ENCODE peak calls at places on chromosomes 12 and 14, in four cellular contexts. D is GM12878, Y is HepG2, F is K562. E is an unnamed sample.

GRCh38 chr14:32620303-32620702 is 291.2 kb downstream of the AKAP6 start:
- DNase-seq in D (no peak), Y (no peak), F (no peak), E (no peak)

GRCh38 chr12:15629761-15630160 is 159.4 kb downstream of the EPS8 start:
- DNase-seq in D (no peak), Y (no peak), F (no peak), E (no peak)

GRCh38 chr12:88658009-88658408 is 77.7 kb upstream of the KITLG start:
- DNase-seq in D (no peak), Y (no peak), F (no peak), E (no peak)

GRCh38 chr14:24481622-24482324 is 26.3 kb downstream of the CMA1 start:
- DNase-seq in D (peak), Y (peak), F (peak), E (peak)

GRCh38 chr14:67269338-67270060 is 28.3 kb downstream of the PALS1 start:
- DNase-seq in D (no peak), Y (no peak), F (no peak), E (peak)

GRCh38 chr12:84661732-84662326 is 250.8 kb downstream of the SLC6A15 start:
- DNase-seq in D (no peak), Y (no peak), F (no peak), E (no peak)

GRCh38 chr12:82430541-82431145 is 72.3 kb downstream of the METTL25 start:
- DNase-seq in D (no peak), Y (no peak), F (no peak), E (no peak)

GRCh38 chr12:56645201-56645716 is 525 bp downstream of the ATP5F1B start:
- DNase-seq in D (no peak), Y (no peak), F (no peak), E (peak)

GRCh38 chr12:124549629-124550028 is 17.8 kb downstream of the NCOR2 start:
- DNase-seq in D (no peak), Y (no peak), F (no peak), E (no peak)

GRCh38 chr14:81455344-81455743 is 55.2 kb upstream of the STON2 start:
- DNase-seq in D (no peak), Y (no peak), F (no peak), E (no peak)

GRCh38 chr12:25254271-25254880 is 3.6 kb upstream of the KRAS start:
- DNase-seq in D (no peak), Y (peak), F (no peak), E (no peak)

GRCh38 chr12:79426121-79426520 is 264.6 kb downstream of the PAWR start:
- DNase-seq in D (no peak), Y (no peak), F (no peak), E (no peak)

GRCh38 chr12:38268612-38269011 is 48.0 kb upstream of the ALG10B start:
- DNase-seq in D (no peak), Y (no peak), F (no peak), E (no peak)

GRCh38 chr12:104510873-104511243 is 54.1 kb downstream of the CHST11 start:
- DNase-seq in D (no peak), Y (no peak), F (no peak), E (no peak)

GRCh38 chr12:95412826-95413311 is 61.1 kb upstream of the METAP2 start:
- DNase-seq in D (no peak), Y (no peak), F (no peak), E (no peak)

GRCh38 chr12:3683670-3684069 is 69.2 kb downstream of the CRACR2A start:
- DNase-seq in D (no peak), Y (no peak), F (peak), E (no peak)

GRCh38 chr12:1234073-1234472 is 243.1 kb downstream of the ERC1 start:
- DNase-seq in D (no peak), Y (peak), F (no peak), E (no peak)

GRCh38 chr12:116381240-116381743 is 103.8 kb upstream of the MED13L start:
- DNase-seq in D (no peak), Y (no peak), F (no peak), E (no peak)

GRCh38 chr14:103284574-103285467 is 49.2 kb upstream of the EIF5 start:
- DNase-seq in D (no peak), Y (peak), F (no peak), E (no peak)

GRCh38 chr14:55877942-55878341 is 240.3 kb upstream of the PELI2 start:
- DNase-seq in D (no peak), Y (no peak), F (no peak), E (no peak)

GRCh38 chr12:5626146-5626545 is 194.2 kb downstream of the NTF3 start:
- DNase-seq in D (no peak), Y (no peak), F (no peak), E (no peak)

GRCh38 chr14:105493921-105494605 is 3.0 kb downstream of the TEDC1 start:
- DNase-seq in D (no peak), Y (no peak), F (no peak), E (no peak)

GRCh38 chr12:53123578-53124351 is 20.5 kb downstream of the SOAT2 start:
- DNase-seq in D (no peak), Y (no peak), F (no peak), E (no peak)

GRCh38 chr14:91383439-91383838 is 34.2 kb downstream of the CCDC88C start:
- DNase-seq in D (no peak), Y (no peak), F (no peak), E (no peak)

GRCh38 chr12:105164068-105164467 is 56.5 kb downstream of the WASHC4 start:
- DNase-seq in D (no peak), Y (no peak), F (peak), E (no peak)

GRCh38 chr14:76456200-76456599 is 80.3 kb downstream of the ESRRB start:
- DNase-seq in D (peak), Y (peak), F (peak), E (peak)

GRCh38 chr14:21631084-21631483 is 3.7 kb downstream of the OR10G2 start:
- DNase-seq in D (no peak), Y (no peak), F (no peak), E (no peak)

GRCh38 chr14:100523536-100524025 is 63.6 kb downstream of the BEGAIN start:
- DNase-seq in D (no peak), Y (no peak), F (no peak), E (no peak)

GRCh38 chr12:118025168-118025567 is 8.7 kb downstream of the RFC5 start:
- DNase-seq in D (no peak), Y (no peak), F (no peak), E (no peak)

GRCh38 chr12:47458273-47458672 is 247.6 kb downstream of the RPAP3 start:
- DNase-seq in D (no peak), Y (peak), F (no peak), E (no peak)

GRCh38 chr14:50668008-50668851 is at the start of gene SAV1:
- DNase-seq in D (no peak), Y (peak), F (peak), E (peak)

GRCh38 chr12:50258167-50258551 is 25.2 kb downstream of the LIMA1 start:
- DNase-seq in D (no peak), Y (no peak), F (no peak), E (no peak)

GRCh38 chr14:64218344-64219240 is 75.6 kb downstream of the ESR2 start:
- DNase-seq in D (no peak), Y (no peak), F (no peak), E (peak)

GRCh38 chr12:49824886-49825285 is 3.3 kb downstream of the NCKAP5L start:
- DNase-seq in D (no peak), Y (no peak), F (no peak), E (no peak)

GRCh38 chr14:62455446-62455845 is 589.8 kb downstream of the KCNH5 start:
- DNase-seq in D (no peak), Y (no peak), F (no peak), E (no peak)

GRCh38 chr14:88792572-88793258 is at the start of gene EML5:
- DNase-seq in D (no peak), Y (peak), F (peak), E (peak)

GRCh38 chr12:8593246-8593645 is 19.4 kb downstream of the AICDA start:
- DNase-seq in D (no peak), Y (no peak), F (no peak), E (no peak)

GRCh38 chr12:40870981-40871380 is 178.7 kb downstream of the CNTN1 start:
- DNase-seq in D (no peak), Y (no peak), F (no peak), E (no peak)

GRCh38 chr14:55915464-55915863 is 202.7 kb upstream of the PELI2 start:
- DNase-seq in D (no peak), Y (no peak), F (no peak), E (no peak)

GRCh38 chr14:105420141-105420975 is 731 bp downstream of the MTA1 start:
- DNase-seq in D (no peak), Y (no peak), F (peak), E (peak)

DNA sequence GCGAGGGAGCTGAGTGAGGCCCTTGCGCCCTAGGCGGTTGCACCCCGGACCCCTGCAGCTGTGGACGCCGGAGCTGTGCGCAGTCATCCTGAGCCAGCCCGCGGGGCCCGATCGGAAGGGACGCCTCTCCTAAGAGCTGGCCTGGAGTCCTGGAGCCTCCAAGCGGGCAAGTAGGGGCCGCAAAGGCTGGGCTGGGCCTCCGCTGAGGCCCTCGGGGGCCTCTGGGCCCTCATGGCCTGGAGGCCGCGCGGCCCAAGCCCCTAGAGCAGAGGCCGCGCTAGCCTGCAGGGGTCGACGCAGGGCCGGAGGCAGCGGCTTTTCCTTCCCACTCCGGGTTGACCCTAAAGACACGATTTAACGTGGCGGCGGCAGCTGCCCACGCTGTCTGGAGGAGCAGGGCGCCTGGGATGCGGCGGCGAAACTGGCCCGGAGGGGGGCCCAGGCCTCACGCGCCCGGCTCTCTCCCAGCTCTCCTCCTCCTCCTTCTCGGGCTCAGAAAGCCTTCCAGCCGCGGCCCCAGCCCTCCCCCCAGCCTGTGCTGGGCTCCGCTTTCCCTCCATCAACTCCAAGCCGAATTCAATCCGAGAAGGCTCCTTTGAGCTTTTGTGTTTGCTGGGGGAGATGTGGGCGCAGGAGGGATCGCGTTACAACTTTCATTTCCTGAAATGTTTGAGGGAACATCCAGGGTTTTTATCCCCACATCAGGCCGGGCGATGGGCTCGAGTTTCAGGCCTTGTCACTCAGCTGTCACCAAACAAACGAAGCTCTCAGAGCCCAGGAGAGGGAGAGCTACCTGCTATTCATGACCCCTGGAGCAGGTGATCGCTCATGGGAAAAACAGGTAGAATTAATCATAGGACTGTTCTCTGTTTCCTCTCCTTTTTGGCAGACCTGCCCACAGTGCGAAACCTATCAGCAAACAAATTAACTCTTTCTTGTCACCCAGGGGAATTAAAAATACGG is 11.5 kb downstream of the SIX1 start:
- DNase-seq in D (no peak), Y (no peak), F (no peak), E (peak)
- TF ChIP-seq RFX5 in D (no peak), Y (no peak), F (no peak), E (no peak)

DNA sequence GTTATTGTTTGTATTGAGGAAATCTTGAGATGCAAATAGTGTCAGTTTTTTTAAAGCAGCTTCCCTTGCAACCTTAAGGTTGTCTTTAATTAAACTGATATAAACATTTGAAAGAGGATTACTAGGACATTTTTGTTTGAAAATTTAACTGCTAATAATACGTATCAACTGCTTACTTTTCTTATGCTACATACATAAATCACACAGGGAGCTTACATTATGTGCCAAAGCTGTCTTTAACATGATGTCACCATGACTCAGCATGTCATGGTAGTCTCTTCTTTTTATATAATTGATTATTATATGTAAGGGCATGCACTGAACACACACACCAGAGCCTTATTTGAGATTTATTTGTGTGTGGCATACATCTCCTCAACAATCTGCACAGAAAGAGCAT is 63.0 kb upstream of the PTHLH start:
- DNase-seq in D (no peak), Y (no peak), F (peak), E (no peak)
- TF ChIP-seq ZBTB33 in D (no peak), Y (no peak), F (no peak), E (no peak)

DNA sequence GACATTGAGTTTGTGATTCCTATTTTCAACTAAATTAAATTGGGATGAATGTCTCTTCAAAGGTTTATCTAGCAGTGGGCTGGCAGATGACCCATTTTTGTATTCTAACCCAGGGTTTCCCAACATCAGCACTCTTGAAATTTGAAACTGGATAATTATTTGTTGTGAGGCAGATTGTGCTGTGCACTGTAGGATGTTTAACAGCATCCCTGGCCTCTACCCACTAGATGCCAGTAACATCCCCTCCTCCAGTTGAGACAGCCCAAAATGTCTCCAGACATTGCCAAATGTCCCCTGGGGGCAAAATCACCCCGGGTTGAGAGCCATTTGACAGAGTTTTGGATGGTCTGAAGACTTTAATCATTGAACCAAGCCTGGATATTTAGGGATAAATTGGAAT is 11.1 kb downstream of the DAAM1 start:
- DNase-seq in D (no peak), Y (no peak), F (no peak), E (no peak)
- TF ChIP-seq FOXM1 in D (no peak), Y (no peak), F (no peak), E (no peak)

GRCh38 chr12:128660532-128661215 is 163.1 kb downstream of the SLC15A4 start:
- DNase-seq in D (no peak), Y (no peak), F (no peak), E (no peak)

GRCh38 chr12:128657378-128657777 is 166.4 kb downstream of the SLC15A4 start:
- DNase-seq in D (no peak), Y (no peak), F (no peak), E (no peak)

GRCh38 chr12:128662106-128662505 is 161.7 kb downstream of the SLC15A4 start:
- DNase-seq in D (no peak), Y (no peak), F (no peak), E (no peak)

GRCh38 chr12:128661216-128661550 is 162.6 kb downstream of the SLC15A4 start:
- DNase-seq in D (no peak), Y (no peak), F (no peak), E (no peak)
- TF ChIP-seq RFX5 in D (no peak), Y (no peak), F (no peak), E (no peak)

DNA sequence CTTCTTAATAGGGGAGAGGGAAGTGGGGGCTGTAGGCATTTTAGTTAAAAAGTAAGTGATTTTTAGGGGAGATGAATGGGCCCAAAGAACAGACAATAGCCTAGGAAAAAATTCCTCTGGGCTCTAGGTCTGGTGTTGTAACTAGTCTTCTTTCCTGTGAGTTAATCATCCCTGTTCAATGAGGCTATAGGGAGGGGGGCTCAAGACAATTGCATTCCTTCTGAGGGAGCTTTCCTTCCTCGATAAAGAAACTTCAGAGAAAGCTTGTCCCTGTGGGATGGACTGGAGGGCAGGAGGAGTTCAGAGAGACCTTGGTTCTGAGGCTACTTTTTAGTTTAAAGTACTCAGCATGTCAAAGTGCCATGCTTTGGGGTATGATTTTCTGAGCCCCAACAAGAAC is 127.2 kb downstream of the BBS10 start:
- DNase-seq in D (no peak), Y (no peak), F (no peak), E (no peak)
- TF ChIP-seq ZBTB33 in D (no peak), Y (no peak), F (no peak), E (no peak)

GRCh38 chr14:95958105-95958504 is 81.1 kb upstream of the C14orf132 start:
- DNase-seq in D (no peak), Y (no peak), F (no peak), E (no peak)

GRCh38 chr14:95961481-95961880 is 77.7 kb upstream of the C14orf132 start:
- DNase-seq in D (no peak), Y (no peak), F (no peak), E (no peak)

GRCh38 chr14:95953111-95953724 is 76.6 kb downstream of the TUNAR start:
- DNase-seq in D (no peak), Y (no peak), F (no peak), E (no peak)

GRCh38 chr14:95959317-95959716 is 79.8 kb upstream of the C14orf132 start:
- DNase-seq in D (no peak), Y (no peak), F (no peak), E (no peak)

GRCh38 chr14:95956601-95957460 is 80.2 kb downstream of the TUNAR start:
- DNase-seq in D (no peak), Y (no peak), F (no peak), E (no peak)
- TF ChIP-seq FOXM1 in D (no peak), Y (no peak), F (no peak), E (no peak)

GRCh38 chr14:94180655-94181271 is 6.6 kb downstream of the PPP4R4 start:
- DNase-seq in D (peak), Y (peak), F (no peak), E (peak)
- TF ChIP-seq RFX5 in D (no peak), Y (no peak), F (no peak), E (no peak)

E was measured in SK-N-SH.